ENCODE peak calls at places on chromosomes 6 and 20, in seven cellular contexts. P is ovary, R is suprapubic skin, G is heart right ventricle, I is lower lobe of right lung, H is mammary epithelial cell, J is IMR-90. T is an unnamed sample. For H3K4me1 and H3K36me3, the result is how much of the 10 kb centered on the place peaks cover.

GRCh38 chr6:37628611-37629320 is 68.9 kb downstream of the MDGA1 start:
- DNase-seq in J (peak), G (no peak), I (no peak), P (no peak), H (no peak), R (no peak), T (no peak)

GRCh38 chr6:130019796-130020105 is 1.4 kb downstream of the L3MBTL3 start:
- DNase-seq in P (no peak), I (no peak), H (no peak), R (no peak), J (no peak), G (peak), T (no peak)

GRCh38 chr6:139249387-139249786 is 42.4 kb downstream of the TXLNB start:
- DNase-seq in G (no peak), J (no peak), P (no peak), I (no peak), R (no peak), H (no peak), T (no peak)

GRCh38 chr6:156774872-156775405 is 2.2 kb upstream of the ARID1B start:
- DNase-seq in P (no peak), G (no peak), J (no peak), R (no peak), H (no peak), I (no peak), T (no peak)

GRCh38 chr6:168099201-168100010 is 20.4 kb upstream of the FRMD1 start:
- DNase-seq in J (no peak), H (no peak), P (peak), R (no peak), G (no peak), I (peak), T (no peak)

GRCh38 chr6:110543106-110543505 is 66.7 kb upstream of the SLC22A16 start:
- DNase-seq in H (peak), R (no peak), I (no peak), G (peak), P (no peak), J (no peak), T (no peak)

GRCh38 chr6:113694278-113695077 is 162.7 kb upstream of the MARCKS start:
- DNase-seq in J (peak), I (no peak), H (peak), G (no peak), R (no peak), P (no peak), T (no peak)

GRCh38 chr6:73285674-73286283 is 22.8 kb upstream of the KHDC1 start:
- DNase-seq in P (no peak), H (peak), J (peak), G (no peak), I (no peak), R (no peak), T (no peak)

GRCh38 chr20:39897058-39897457 is 792.0 kb downstream of the MAFB start:
- DNase-seq in R (no peak), I (no peak), J (peak), G (no peak), H (peak), P (no peak), T (no peak)

GRCh38 chr20:10595985-10596384 is 77.8 kb downstream of the JAG1 start:
- DNase-seq in R (no peak), P (no peak), H (no peak), J (no peak), G (no peak), I (no peak), T (no peak)

GRCh38 chr20:46128310-46129151 is 10.4 kb downstream of the CD40 start:
- DNase-seq in J (no peak), P (no peak), H (no peak), G (peak), R (peak), I (no peak), T (peak)

GRCh38 chr6:154882107-154882506 is 113.0 kb upstream of the TIAM2 start:
- DNase-seq in I (no peak), R (no peak), J (peak), G (no peak), P (no peak), H (peak), T (no peak)

GRCh38 chr6:70129341-70129740 is 173.5 kb downstream of the COL9A1 start:
- DNase-seq in H (no peak), I (no peak), G (no peak), J (no peak), P (no peak), R (no peak), T (no peak)

GRCh38 chr6:107318100-107318736 is 141.1 kb downstream of the PDSS2 start:
- DNase-seq in G (peak), R (no peak), H (peak), P (peak), J (peak), I (peak), T (peak)

GRCh38 chr6:130600880-130601341 is 226.3 kb upstream of the SMLR1 start:
- DNase-seq in I (no peak), P (no peak), G (no peak), J (peak), R (no peak), H (peak), T (no peak)

GRCh38 chr6:33912177-33912576 is 108.4 kb upstream of the MLN start:
- DNase-seq in G (no peak), I (no peak), H (no peak), R (no peak), J (no peak), P (no peak), T (no peak)

GRCh38 chr6:85015396-85015990 is 251.1 kb upstream of the TBX18 start:
- DNase-seq in H (no peak), R (no peak), I (peak), G (peak), J (peak), P (peak), T (peak)

GRCh38 chr6:145704153-145704781 is 31.1 kb downstream of the EPM2A start:
- DNase-seq in I (no peak), R (no peak), J (peak), G (no peak), H (no peak), P (no peak), T (no peak)

GRCh38 chr6:29675561-29675960 is 5.4 kb downstream of the ZFP57 start:
- DNase-seq in P (no peak), H (peak), R (no peak), J (no peak), I (no peak), G (no peak), T (no peak)

GRCh38 chr6:108689279-108690161 is 128.8 kb downstream of the FOXO3 start:
- DNase-seq in H (peak), G (peak), J (peak), P (peak), R (peak), I (peak), T (peak)

GRCh38 chr6:109048176-109048575 is 46.5 kb downstream of the SESN1 start:
- DNase-seq in J (no peak), R (no peak), P (no peak), H (no peak), G (no peak), I (no peak), T (no peak)

GRCh38 chr6:72913797-72914196 is 291.9 kb downstream of the KCNQ5 start:
- DNase-seq in R (no peak), H (peak), J (no peak), I (no peak), G (no peak), P (no peak), T (no peak)

GRCh38 chr6:100202417-100203194 is 208.6 kb upstream of the MCHR2 start:
- DNase-seq in H (peak), G (no peak), J (peak), P (no peak), R (peak), I (no peak), T (no peak)

GRCh38 chr20:17511401-17511800 is 19.8 kb downstream of the BFSP1 start:
- DNase-seq in J (no peak), P (no peak), I (no peak), G (no peak), H (no peak), R (no peak), T (no peak)

GRCh38 chr6:107153061-107153460 is 37.7 kb upstream of the BEND3 start:
- DNase-seq in G (no peak), P (no peak), H (no peak), R (no peak), I (no peak), J (peak), T (no peak)

GRCh38 chr20:41923604-41924003 is 305.4 kb upstream of the CHD6 start:
- DNase-seq in G (no peak), J (no peak), I (no peak), P (no peak), R (no peak), H (no peak), T (no peak)

GRCh38 chr20:3543901-3544507 is 73.2 kb downstream of the ATRN start:
- DNase-seq in G (no peak), I (no peak), J (peak), P (no peak), R (no peak), H (peak), T (no peak)

GRCh38 chr6:73262701-73263569 is at the start of gene KHDC1:
- DNase-seq in R (no peak), P (peak), G (peak), J (peak), I (peak), H (peak), T (peak)

GRCh38 chr6:122772724-122773123 is 6.8 kb upstream of the FABP7 start:
- DNase-seq in I (no peak), J (no peak), R (no peak), H (peak), G (no peak), P (no peak), T (no peak)

GRCh38 chr6:111605100-111605748 is 454 bp downstream of the TRAF3IP2 start:
- DNase-seq in I (peak), R (peak), J (peak), G (peak), H (peak), P (peak), T (peak)

GRCh38 chr6:12595161-12595792 is 121.3 kb upstream of the PHACTR1 start:
- DNase-seq in P (no peak), G (no peak), J (peak), H (peak), I (no peak), R (no peak), T (no peak)

GRCh38 chr6:143677891-143678737 is at the start of gene PHACTR2:
- DNase-seq in I (peak), G (peak), J (peak), H (peak), P (peak), R (peak), T (peak)

GRCh38 chr6:94323853-94324252 is 904.5 kb upstream of the EPHA7 start:
- DNase-seq in P (no peak), H (no peak), J (no peak), G (no peak), R (no peak), I (no peak), T (no peak)

GRCh38 chr6:168128006-168128630 is 49.1 kb upstream of the FRMD1 start:
- DNase-seq in G (no peak), P (no peak), R (peak), H (no peak), J (no peak), I (no peak), T (no peak)

GRCh38 chr6:43921039-43921438 is 151.0 kb downstream of the VEGFA start:
- DNase-seq in J (no peak), H (no peak), R (no peak), G (no peak), I (peak), P (no peak), T (no peak)

GRCh38 chr6:102402635-102403329 is 1009.3 kb downstream of the GRIK2 start:
- DNase-seq in G (no peak), I (no peak), P (no peak), R (no peak), H (no peak), J (no peak), T (no peak)

GRCh38 chr20:25212242-25212641 is 16.7 kb downstream of the ENTPD6 start:
- DNase-seq in R (no peak), G (no peak), H (no peak), P (no peak), J (no peak), I (no peak), T (no peak)

GRCh38 chr20:1844723-1845523 is 50.3 kb upstream of the SIRPA start:
- DNase-seq in J (peak), G (no peak), P (peak), H (no peak), I (peak), R (no peak), T (no peak)

DNA sequence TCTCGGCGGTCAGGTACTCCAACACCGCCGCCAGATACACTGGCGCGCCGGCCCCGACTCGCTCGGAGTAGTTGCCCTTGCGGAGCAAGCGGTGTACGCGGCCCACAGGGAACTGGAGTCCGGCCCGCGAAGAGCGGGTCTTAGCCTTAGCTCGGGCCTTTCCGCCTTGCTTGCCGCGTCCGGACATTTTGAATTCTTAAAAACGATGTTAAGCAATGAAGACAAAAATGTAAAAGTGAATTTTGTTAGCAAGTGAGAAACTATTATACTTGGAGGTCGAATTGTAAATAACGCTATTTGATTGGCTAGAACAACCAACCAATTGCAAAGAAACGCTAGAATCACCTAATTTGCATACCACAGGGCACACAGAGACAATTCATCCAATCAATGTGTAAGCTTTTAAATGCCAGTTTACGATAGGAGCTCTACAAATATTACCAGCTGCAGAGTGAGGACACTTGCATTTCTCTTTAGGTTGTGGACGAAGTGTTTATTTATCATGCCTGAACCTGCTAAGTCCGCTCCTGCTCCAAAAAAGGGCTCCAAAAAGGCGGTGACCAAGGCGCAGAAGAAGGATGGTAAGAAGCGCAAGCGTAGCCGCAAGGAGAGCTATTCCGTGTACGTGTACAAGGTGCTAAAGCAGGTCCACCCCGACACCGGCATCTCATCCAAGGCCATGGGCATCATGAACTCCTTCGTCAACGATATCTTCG is 112.0 kb downstream of the HFE start:
- DNase-seq in G (peak), P (peak), J (peak), R (peak), H (peak), I (peak), T (peak)
- H3K4me1 ChIP-seq in G (under half), P (under half), J (under half), R (half or more), H (under half), I (under half), T (under half)

DNA sequence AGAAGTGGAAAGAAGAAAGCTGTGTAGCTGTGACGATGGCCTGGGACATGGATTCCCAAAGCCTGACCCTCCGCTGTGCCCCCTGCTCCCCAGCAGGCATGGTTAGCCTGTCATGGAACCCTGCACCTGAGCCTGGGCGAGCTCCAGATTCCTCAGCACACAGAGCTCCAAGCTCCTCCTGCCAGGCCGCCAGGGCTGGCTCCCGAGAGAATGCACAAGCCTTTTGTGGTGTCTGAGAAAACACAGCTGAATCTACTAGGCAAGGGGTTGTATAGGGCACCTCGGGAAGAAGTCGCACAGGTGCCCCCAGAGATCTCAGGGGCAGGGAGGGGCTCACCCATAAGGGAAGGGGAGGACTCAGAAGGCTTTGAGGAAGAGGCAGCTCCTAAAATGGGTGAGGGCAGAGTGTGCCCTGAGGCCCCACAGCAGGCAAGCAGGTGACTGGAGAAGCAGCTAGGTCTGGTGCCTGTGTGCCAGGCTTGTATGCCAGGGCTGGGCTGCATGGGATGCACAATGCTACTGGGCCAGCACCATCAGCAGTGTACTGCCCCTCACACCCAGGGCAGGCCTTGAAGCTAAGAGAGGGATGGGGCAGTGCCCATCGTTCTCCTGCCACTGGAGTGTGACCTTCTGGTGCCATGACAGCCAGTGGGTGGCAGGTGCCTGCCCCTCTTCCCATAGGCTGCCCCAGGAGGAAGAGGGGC is 64.3 kb upstream of the CD93 start:
- DNase-seq in H (no peak), J (no peak), G (no peak), I (no peak), P (no peak), R (no peak), T (no peak)
- H3K27ac ChIP-seq in H (no peak), J (no peak), G (peak), I (no peak), P (no peak), R (no peak), T (no peak)

GRCh38 chr20:48681882-48682426 is 145.8 kb downstream of the PREX1 start:
- DNase-seq in R (no peak), J (no peak), P (no peak), H (no peak), G (no peak), I (peak), T (no peak)

GRCh38 chr20:48680650-48681049 is 147.1 kb downstream of the PREX1 start:
- DNase-seq in G (no peak), P (no peak), J (no peak), H (no peak), I (peak), R (no peak), T (no peak)

GRCh38 chr20:48681201-48681881 is 146.5 kb downstream of the PREX1 start:
- DNase-seq in J (no peak), G (no peak), H (no peak), P (no peak), I (peak), R (no peak), T (no peak)

GRCh38 chr20:48679011-48679410 is 148.8 kb downstream of the PREX1 start:
- DNase-seq in R (no peak), G (no peak), H (no peak), J (no peak), P (no peak), I (no peak), T (no peak)

GRCh38 chr20:48679603-48680002 is 148.2 kb downstream of the PREX1 start:
- DNase-seq in G (no peak), H (no peak), R (no peak), P (no peak), I (no peak), J (no peak), T (no peak)
- H3K36me3 ChIP-seq in G (under half), H (under half), R (under half), P (under half), I (half or more), J (under half), T (under half)

DNA sequence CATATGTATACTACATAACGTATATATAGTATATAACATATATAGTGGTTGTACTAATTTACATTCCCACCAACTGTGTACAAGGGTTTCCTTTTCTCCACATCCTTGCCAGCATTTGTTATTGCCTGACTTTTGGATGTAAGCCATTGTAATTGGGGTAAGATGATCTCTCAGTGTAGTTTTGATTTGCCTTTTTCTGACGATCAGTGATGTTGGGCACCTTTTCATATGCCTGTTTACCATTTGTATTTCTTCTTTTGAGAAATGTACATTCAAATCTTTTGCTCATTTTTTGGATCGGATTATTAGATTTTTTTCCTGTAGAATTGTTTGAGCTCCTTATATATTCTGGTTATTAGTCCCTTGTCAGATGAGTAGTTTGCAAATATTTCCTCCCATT is 11.4 kb downstream of the SYNJ2 start:
- DNase-seq in G (no peak), R (no peak), J (no peak), P (no peak), I (no peak), H (no peak), T (no peak)
- H3K4me1 ChIP-seq in G (under half), R (under half), J (under half), P (under half), I (under half), H (under half), T (under half)

GRCh38 chr6:13763740-13764381 is 50.5 kb downstream of the MCUR1 start:
- DNase-seq in H (no peak), P (no peak), R (peak), I (no peak), J (no peak), G (no peak), T (no peak)

GRCh38 chr6:13760948-13761347 is 49.3 kb upstream of the RANBP9 start:
- DNase-seq in R (no peak), H (peak), G (no peak), I (no peak), P (no peak), J (peak), T (no peak)

GRCh38 chr6:13761361-13762036 is 49.9 kb upstream of the RANBP9 start:
- DNase-seq in H (peak), R (no peak), J (peak), G (no peak), I (no peak), P (no peak), T (no peak)

GRCh38 chr6:13764996-13765395 is 49.4 kb downstream of the MCUR1 start:
- DNase-seq in J (no peak), R (no peak), G (no peak), I (no peak), P (no peak), H (no peak), T (no peak)

DNA sequence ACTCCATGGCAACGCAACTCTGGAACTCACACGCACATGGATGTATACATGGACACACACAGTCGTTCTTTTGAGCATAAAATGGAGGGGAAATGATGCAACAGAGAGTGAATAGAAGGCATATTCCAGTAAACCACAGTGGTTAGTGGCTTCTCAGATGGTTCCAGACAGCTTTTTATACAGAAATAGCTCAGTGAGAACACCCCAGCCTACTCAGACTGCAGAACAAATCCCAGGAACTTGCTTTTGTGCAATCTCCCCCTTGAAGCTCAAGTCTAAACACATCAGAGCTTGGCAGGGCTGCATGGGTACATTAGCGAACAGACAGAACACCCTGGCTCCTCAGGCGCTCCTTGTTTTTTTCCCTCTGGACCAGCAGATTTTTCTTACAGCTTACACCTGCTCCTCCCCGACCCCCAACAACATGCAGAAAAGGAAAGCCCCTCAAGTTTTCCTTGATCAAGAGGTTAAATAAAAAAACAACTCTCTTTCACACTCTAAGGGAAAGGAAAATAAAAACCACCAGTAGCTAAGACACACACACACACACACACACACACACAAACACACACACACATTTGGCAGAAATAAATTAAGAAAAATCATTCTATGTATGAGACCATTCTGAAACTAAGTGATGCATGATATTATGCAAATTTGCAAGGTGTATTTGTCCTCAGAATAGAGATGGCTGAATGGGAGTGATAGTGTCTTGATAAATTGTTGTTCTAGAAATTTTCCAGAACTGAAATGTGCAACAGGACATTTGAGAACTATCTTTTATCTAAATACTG is 51.2 kb upstream of the RANBP9 start:
- DNase-seq in J (peak), I (no peak), P (no peak), G (no peak), R (peak), H (peak), T (peak)
- H3K27ac ChIP-seq in J (peak), I (peak), P (no peak), G (no peak), R (peak), H (peak), T (no peak)

T was measured in thyroid gland.